ENCODE peak calls at places on chromosomes 6 and 20, in four cellular contexts. W is astrocyte of the spinal cord, V is mucosa of descending colon, O is AG09309. Q is an unnamed sample.

GRCh38 chr6:14756370-14756769 is 489.5 kb upstream of the JARID2 start:
- DNase-seq in V (no peak), O (no peak), W (no peak), Q (no peak)

GRCh38 chr20:17442588-17442987 is 88.6 kb downstream of the BFSP1 start:
- DNase-seq in W (no peak), V (no peak), O (no peak), Q (no peak)

GRCh38 chr6:116073765-116074450 is 13.2 kb upstream of the FRK start:
- DNase-seq in W (peak), O (no peak), V (no peak), Q (no peak)

GRCh38 chr6:17178754-17179153 is 76.9 kb downstream of the STMND1 start:
- DNase-seq in V (no peak), O (no peak), W (no peak), Q (no peak)

GRCh38 chr20:1330075-1330830 is 1.3 kb upstream of the SDCBP2 start:
- DNase-seq in W (no peak), O (no peak), V (peak), Q (peak)

GRCh38 chr20:15916623-15917022 is 656.6 kb downstream of the KIF16B start:
- DNase-seq in V (no peak), O (no peak), W (no peak), Q (no peak)

GRCh38 chr20:22382742-22383141 is 201.6 kb downstream of the FOXA2 start:
- DNase-seq in V (no peak), W (no peak), O (no peak), Q (no peak)

GRCh38 chr20:42254673-42255072 is 636.5 kb upstream of the CHD6 start:
- DNase-seq in O (no peak), W (no peak), V (no peak), Q (no peak)

GRCh38 chr6:133394630-133395029 is 153.5 kb downstream of the EYA4 start:
- DNase-seq in W (no peak), V (no peak), O (no peak), Q (no peak)

GRCh38 chr20:63580796-63581461 is 6.9 kb upstream of the HELZ2 start:
- DNase-seq in W (peak), V (no peak), O (peak), Q (no peak)

GRCh38 chr20:57998276-57998675 is 230.2 kb downstream of the ANKRD60 start:
- DNase-seq in V (no peak), O (no peak), W (no peak), Q (no peak)

GRCh38 chr6:168815229-168815628 is 374.2 kb downstream of the SMOC2 start:
- DNase-seq in O (no peak), V (no peak), W (no peak), Q (no peak)

GRCh38 chr6:63713332-63713731 is 77.7 kb downstream of the PHF3 start:
- DNase-seq in V (no peak), W (no peak), O (no peak), Q (no peak)

GRCh38 chr6:108650781-108651180 is 90.1 kb downstream of the FOXO3 start:
- DNase-seq in O (peak), V (no peak), W (peak), Q (no peak)

GRCh38 chr20:33337119-33337518 is 54.1 kb downstream of the BPIFB1 start:
- DNase-seq in O (no peak), W (no peak), V (no peak), Q (no peak)

GRCh38 chr6:135195045-135195444 is 13.9 kb downstream of the MYB start:
- DNase-seq in V (no peak), O (no peak), W (no peak), Q (no peak)

GRCh38 chr6:1200706-1201105 is 111.2 kb upstream of the FOXQ1 start:
- DNase-seq in W (peak), V (no peak), O (peak), Q (no peak)

GRCh38 chr20:6566821-6567220 is 200.7 kb upstream of the BMP2 start:
- DNase-seq in O (no peak), V (no peak), W (peak), Q (no peak)

GRCh38 chr6:16148498-16148897 is 19.6 kb downstream of the MYLIP start:
- DNase-seq in O (no peak), V (peak), W (no peak), Q (no peak)

GRCh38 chr6:105279463-105279862 is 99.6 kb upstream of the POPDC3 start:
- DNase-seq in O (no peak), W (no peak), V (no peak), Q (no peak)

GRCh38 chr20:20741067-20742045 is 28.9 kb upstream of the RALGAPA2 start:
- DNase-seq in O (no peak), W (no peak), V (no peak), Q (no peak)

GRCh38 chr6:56613247-56613851 is 29.3 kb downstream of the DST start:
- DNase-seq in O (no peak), W (no peak), V (no peak), Q (no peak)

GRCh38 chr20:42577193-42577592 is 612.5 kb downstream of the PTPRT start:
- DNase-seq in W (no peak), O (no peak), V (no peak), Q (no peak)

GRCh38 chr6:22970004-22970403 is 400.6 kb downstream of the HDGFL1 start:
- DNase-seq in W (no peak), O (no peak), V (no peak), Q (no peak)